ENCODE peak calls at places on chromosomes 3 and 15, in ten cellular contexts. V, J, C, Z, H, Y, I, F, Q and A are unnamed samples.

GRCh38 chr3:126367316-126367805 is 10.2 kb upstream of the KLF15 start:
- DNase-seq in V (no peak), J (no peak), C (no peak), Z (peak), H (no peak), Y (peak), I (no peak), F (no peak), Q (no peak), A (no peak)

GRCh38 chr15:99651023-99651807 is 82.0 kb downstream of the LYSMD4 start:
- DNase-seq in V (no peak), J (no peak), C (no peak), Z (no peak), H (no peak), Y (no peak), I (no peak), F (no peak), Q (no peak), A (no peak)

GRCh38 chr15:68552773-68553172 is 26.0 kb upstream of the CORO2B start:
- DNase-seq in V (no peak), J (no peak), C (no peak), Z (no peak), H (no peak), Y (peak), I (no peak), F (no peak), Q (no peak), A (no peak)

GRCh38 chr3:151300554-151300953 is 16.1 kb downstream of the GPR87 start:
- DNase-seq in V (no peak), J (no peak), C (no peak), Z (no peak), H (no peak), Y (no peak), I (no peak), F (no peak), Q (no peak), A (no peak)

GRCh38 chr3:52253314-52254260 is 8.0 kb downstream of the PPM1M start:
- DNase-seq in V (peak), J (no peak), C (no peak), Z (no peak), H (no peak), Y (peak), I (peak), F (peak), Q (no peak), A (peak)

GRCh38 chr3:139827833-139828232 is 107.2 kb upstream of the CLSTN2 start:
- DNase-seq in V (no peak), J (no peak), C (no peak), Z (no peak), H (no peak), Y (no peak), I (no peak), F (no peak), Q (no peak), A (no peak)

GRCh38 chr3:108378153-108378951 is 82.0 kb downstream of the HHLA2 start:
- DNase-seq in V (no peak), J (no peak), C (no peak), Z (no peak), H (no peak), Y (no peak), I (no peak), F (no peak), Q (no peak), A (no peak)

GRCh38 chr3:141303481-141304223 is 64.7 kb upstream of the ZBTB38 start:
- DNase-seq in V (peak), J (peak), C (peak), Z (no peak), H (peak), Y (no peak), I (peak), F (peak), Q (peak), A (no peak)

GRCh38 chr15:63136742-63137141 is 15.1 kb downstream of the LACTB start:
- DNase-seq in V (no peak), J (no peak), C (no peak), Z (no peak), H (no peak), Y (no peak), I (no peak), F (peak), Q (no peak), A (no peak)

GRCh38 chr3:117454236-117454635 is 744.7 kb downstream of the TUSC7 start:
- DNase-seq in V (no peak), J (no peak), C (no peak), Z (no peak), H (no peak), Y (no peak), I (no peak), F (no peak), Q (no peak), A (no peak)

GRCh38 chr3:19025441-19025840 is 122.9 kb upstream of the KCNH8 start:
- DNase-seq in V (no peak), J (no peak), C (no peak), Z (no peak), H (no peak), Y (no peak), I (no peak), F (no peak), Q (no peak), A (no peak)

GRCh38 chr3:88003115-88003755 is 55.6 kb downstream of the CGGBP1 start:
- DNase-seq in V (no peak), J (peak), C (peak), Z (no peak), H (no peak), Y (no peak), I (no peak), F (peak), Q (peak), A (no peak)

GRCh38 chr3:180804871-180805430 is 107.5 kb upstream of the FXR1 start:
- DNase-seq in V (no peak), J (peak), C (peak), Z (no peak), H (no peak), Y (no peak), I (no peak), F (peak), Q (no peak), A (no peak)

DNA sequence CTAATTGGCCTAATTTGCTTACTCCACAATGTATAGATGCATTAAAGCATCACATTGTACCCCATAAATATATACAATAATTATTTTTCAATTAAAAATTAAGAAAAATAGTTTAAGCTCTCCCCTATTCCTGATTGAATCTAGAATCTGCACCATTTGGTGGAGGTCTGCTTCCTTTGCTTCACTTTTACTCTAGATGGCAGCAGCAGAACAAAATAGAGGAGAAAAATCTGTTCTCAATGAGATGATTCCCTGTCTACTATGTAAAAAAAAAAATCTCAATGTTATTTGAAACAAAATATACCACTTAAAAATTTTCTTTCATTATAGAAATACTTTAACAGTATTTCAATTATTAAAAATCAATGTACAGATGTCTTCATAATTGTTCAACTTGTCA is 109.6 kb upstream of the FXR1 start:
- DNase-seq in V (no peak), J (peak), C (peak), Z (no peak), H (no peak), Y (no peak), I (no peak), F (peak), Q (no peak), A (no peak)
- TF ChIP-seq POLR2AphosphoS5 in V (no peak), J (no peak), C (no peak), Z (no peak), H (no peak), Y (no peak), I (no peak), F (no peak), Q (no peak), A (no peak)

GRCh38 chr3:9767418-9767817 is 2.3 kb downstream of the CAMK1 start:
- DNase-seq in V (no peak), J (no peak), C (no peak), Z (no peak), H (no peak), Y (no peak), I (no peak), F (no peak), Q (no peak), A (no peak)
- H3K27ac ChIP-seq in V (peak), J (no peak), C (no peak), Z (no peak), H (no peak), Y (peak), I (no peak), F (no peak), Q (no peak), A (no peak)

DNA sequence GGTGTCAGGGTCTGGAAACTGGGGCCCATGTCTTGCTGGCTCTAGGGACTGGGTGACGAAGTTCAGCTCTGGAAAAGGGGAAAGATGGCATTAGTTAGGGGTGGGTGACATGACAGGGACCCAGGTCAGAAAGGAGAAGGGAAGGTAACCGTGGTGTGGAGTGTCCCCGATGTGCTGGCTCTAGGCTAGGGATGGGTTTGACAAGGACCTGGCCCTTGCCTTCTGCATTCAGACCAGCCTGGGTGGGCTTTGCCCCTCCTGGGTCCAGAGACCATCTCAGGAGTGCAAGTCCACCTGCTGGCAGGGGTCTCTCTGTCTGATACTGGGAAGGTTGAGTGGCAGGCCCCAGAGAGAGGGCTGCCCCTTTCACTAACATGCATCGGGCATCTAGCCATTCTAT is 28.7 kb upstream of the ATP2B2 start:
- DNase-seq in V (peak), J (no peak), C (no peak), Z (no peak), H (no peak), Y (no peak), I (no peak), F (no peak), Q (no peak), A (peak)
- TF ChIP-seq POLR2AphosphoS5 in V (no peak), J (no peak), C (no peak), Z (no peak), H (no peak), Y (no peak), I (no peak), F (no peak), Q (no peak), A (no peak)

GRCh38 chr3:50010959-50011358 is 71.0 kb downstream of the RBM6 start:
- DNase-seq in V (no peak), J (no peak), C (no peak), Z (no peak), H (no peak), Y (no peak), I (no peak), F (no peak), Q (no peak), A (no peak)

GRCh38 chr3:50003216-50003615 is 63.3 kb downstream of the RBM6 start:
- DNase-seq in V (no peak), J (no peak), C (no peak), Z (no peak), H (no peak), Y (no peak), I (no peak), F (no peak), Q (no peak), A (no peak)

GRCh38 chr3:50003766-50004278 is 63.9 kb downstream of the RBM6 start:
- DNase-seq in V (no peak), J (no peak), C (no peak), Z (no peak), H (no peak), Y (no peak), I (no peak), F (no peak), Q (no peak), A (no peak)

GRCh38 chr3:50008931-50009330 is 69.0 kb downstream of the RBM6 start:
- DNase-seq in V (no peak), J (no peak), C (no peak), Z (no peak), H (no peak), Y (no peak), I (no peak), F (no peak), Q (no peak), A (no peak)
- H3K27ac ChIP-seq in V (no peak), J (no peak), C (no peak), Z (no peak), H (no peak), Y (no peak), I (no peak), F (no peak), Q (no peak), A (no peak)

GRCh38 chr3:27670619-27671018 is 51.5 kb downstream of the EOMES start:
- DNase-seq in V (no peak), J (no peak), C (no peak), Z (no peak), H (no peak), Y (no peak), I (no peak), F (no peak), Q (no peak), A (no peak)
- TF ChIP-seq POLR2AphosphoS5 in V (no peak), J (no peak), C (no peak), Z (no peak), H (no peak), Y (no peak), I (no peak), F (no peak), Q (no peak), A (no peak)